ENCODE peak calls at places on chromosome 18, in four cellular contexts. Q is colonic mucosa, S is stomach, L is hepatocyte. V is an unnamed sample.

GRCh38 chr18:22250591-22250996 is 81.2 kb downstream of the GATA6 start:
- DNase-seq in Q (peak; percentile 75), S (peak; percentile 36), L (no peak), V (peak; percentile 64)

GRCh38 chr18:55838322-55838721 is 250.3 kb upstream of the TCF4 start:
- DNase-seq in Q (no peak), S (no peak), L (no peak), V (no peak)

GRCh38 chr18:23038712-23039111 is 96.6 kb upstream of the CABLES1 start:
- DNase-seq in Q (no peak), S (no peak), L (peak; percentile 19), V (no peak)

GRCh38 chr18:36066731-36067117 is 635 bp downstream of the RPRD1A start:
- DNase-seq in Q (no peak), S (no peak), L (no peak), V (no peak)

GRCh38 chr18:36702398-36703010 is 126.3 kb downstream of the TPGS2 start:
- DNase-seq in Q (no peak), S (no peak), L (no peak), V (no peak)

GRCh38 chr18:22846088-22846683 is 86.9 kb upstream of the RBBP8 start:
- DNase-seq in Q (no peak), S (no peak), L (peak; percentile 25), V (peak; percentile 47)

GRCh38 chr18:77918738-77919137 is 669.1 kb downstream of the GALR1 start:
- DNase-seq in Q (no peak), S (no peak), L (no peak), V (no peak)

GRCh38 chr18:26549486-26550435 is 1.4 kb upstream of the KCTD1 start:
- DNase-seq in Q (peak; percentile 79), S (peak; percentile 66), L (peak; percentile 59), V (peak; percentile 28)

GRCh38 chr18:77006305-77007175 is 126.0 kb downstream of the MBP start:
- DNase-seq in Q (no peak), S (no peak), L (no peak), V (no peak)

GRCh38 chr18:14900435-14900834 is 152.5 kb downstream of the ANKRD30B start:
- DNase-seq in Q (no peak), S (no peak), L (no peak), V (no peak)

GRCh38 chr18:3489462-3489861 is 39.5 kb downstream of the TGIF1 start:
- DNase-seq in Q (no peak), S (no peak), L (no peak), V (no peak)

GRCh38 chr18:10378688-10379465 is 75.6 kb upstream of the APCDD1 start:
- DNase-seq in Q (no peak), S (no peak), L (no peak), V (no peak)

GRCh38 chr18:7201096-7201495 is 29.8 kb upstream of the LRRC30 start:
- DNase-seq in Q (no peak), S (no peak), L (no peak), V (no peak)

GRCh38 chr18:46416706-46417638 is 240.0 kb downstream of the LOXHD1 start:
- DNase-seq in Q (no peak), S (no peak), L (no peak), V (no peak)

GRCh38 chr18:24176727-24177416 is 38.0 kb downstream of the CABYR start:
- DNase-seq in Q (peak; percentile 72), S (peak; percentile 63), L (peak; percentile 75), V (peak; percentile 64)

GRCh38 chr18:13570856-13571495 is 155.4 kb downstream of the FAM210A start:
- DNase-seq in Q (no peak), S (no peak), L (no peak), V (no peak)

GRCh38 chr18:78074400-78075020 is 824.9 kb downstream of the GALR1 start:
- DNase-seq in Q (no peak), S (no peak), L (no peak), V (peak; percentile 5)

GRCh38 chr18:79746730-79747129 is 51.0 kb upstream of the KCNG2 start:
- DNase-seq in Q (no peak), S (no peak), L (no peak), V (no peak)

GRCh38 chr18:79749251-79750191 is 48.2 kb upstream of the KCNG2 start:
- DNase-seq in Q (no peak), S (no peak), L (no peak), V (no peak)

GRCh38 chr18:79747156-79747845 is 50.4 kb upstream of the KCNG2 start:
- DNase-seq in Q (no peak), S (no peak), L (no peak), V (no peak)

GRCh38 chr18:79750980-79751571 is 46.7 kb upstream of the KCNG2 start:
- DNase-seq in Q (peak; percentile 87), S (peak; percentile 83), L (no peak), V (peak; percentile 97)

GRCh38 chr18:79748321-79749157 is 49.2 kb upstream of the KCNG2 start:
- DNase-seq in Q (no peak), S (no peak), L (no peak), V (no peak)
- H3K27ac ChIP-seq in Q (no peak overlapping the region), S (no peak overlapping the region), L (no peak overlapping the region), V (no peak overlapping the region)

GRCh38 chr18:44682871-44683221 is 2.2 kb downstream of the SETBP1 start:
- DNase-seq in Q (no peak), S (peak; percentile 38), L (peak; percentile 48), V (no peak)
- H3K4me3 ChIP-seq in Q (no peak overlapping the region), S (peak overlapping the region; percentile 82), L (peak overlapping the region; percentile 97), V (no peak overlapping the region)

GRCh38 chr18:74006160-74006559 is 141.5 kb downstream of the FBXO15 start:
- DNase-seq in Q (no peak), S (no peak), L (no peak), V (no peak)
- H3K4me1 ChIP-seq in Q (no peaks in the 10 kb centered on the region), S (no peaks in the 10 kb centered on the region), L (no peaks in the 10 kb centered on the region), V (no peaks in the 10 kb centered on the region)

GRCh38 chr18:50079571-50080295 is 115.2 kb downstream of the MYO5B start:
- DNase-seq in Q (no peak), S (peak; percentile 39), L (no peak), V (no peak)
- H3K27ac ChIP-seq in Q (no peak overlapping the region), S (no peak overlapping the region), L (no peak overlapping the region), V (no peak overlapping the region)

DNA sequence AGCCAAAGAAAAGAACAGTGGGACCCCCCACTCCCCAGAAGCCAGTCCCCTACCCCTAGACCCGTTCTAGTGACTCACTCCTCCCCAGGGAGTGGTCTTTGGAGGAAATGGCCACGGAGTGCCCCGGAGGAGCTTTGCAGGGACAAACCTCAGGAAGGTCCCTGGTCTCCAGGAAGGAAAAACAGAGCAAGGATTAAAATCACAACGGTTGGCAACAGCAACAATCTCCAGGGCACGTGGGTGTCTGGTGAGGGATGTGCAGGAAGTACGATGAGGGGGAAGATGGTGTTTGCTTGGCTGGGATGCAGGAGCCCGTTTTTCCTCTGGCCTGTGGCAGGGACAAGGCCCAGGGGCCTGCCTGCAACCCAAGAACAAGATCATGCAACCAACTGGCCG is 135.0 kb downstream of the SMAD2 start:
- DNase-seq in Q (no peak), S (no peak), L (no peak), V (no peak)
- H3K4me3 ChIP-seq in Q (no peak overlapping the region), S (no peak overlapping the region), L (no peak overlapping the region), V (no peak overlapping the region)